ENCODE peak calls at places on chromosomes 7 and 10, in six cellular contexts. K, S, T, G, M and U are unnamed samples.

GRCh38 chr10:95756796-95757657 is 1.1 kb downstream of the ENTPD1 start:
- DNase-seq in K (no peak), S (no peak), T (no peak), G (no peak), M (no peak), U (no peak)

GRCh38 chr7:21945374-21946227 is at the start of gene CDCA7L:
- DNase-seq in K (peak), S (peak), T (no peak), G (no peak), M (peak), U (peak)

GRCh38 chr7:28347964-28348363 is 64.4 kb upstream of the CREB5 start:
- DNase-seq in K (no peak), S (no peak), T (no peak), G (no peak), M (no peak), U (no peak)

GRCh38 chr7:156896388-156897022 is 3.5 kb upstream of the LMBR1 start:
- DNase-seq in K (no peak), S (no peak), T (no peak), G (no peak), M (no peak), U (no peak)

GRCh38 chr10:63767512-63767911 is 246.3 kb downstream of the REEP3 start:
- DNase-seq in K (no peak), S (no peak), T (no peak), G (peak), M (no peak), U (no peak)

GRCh38 chr10:73577788-73578187 is 13.4 kb downstream of the USP54 start:
- DNase-seq in K (peak), S (no peak), T (peak), G (no peak), M (peak), U (peak)

GRCh38 chr7:51187941-51188340 is 128.7 kb downstream of the COBL start:
- DNase-seq in K (no peak), S (no peak), T (no peak), G (no peak), M (no peak), U (no peak)

GRCh38 chr7:50497968-50498367 is 47.8 kb upstream of the FIGNL1 start:
- DNase-seq in K (no peak), S (no peak), T (peak), G (no peak), M (no peak), U (peak)

GRCh38 chr7:132750530-132751281 is 174.4 kb upstream of the PLXNA4 start:
- DNase-seq in K (no peak), S (no peak), T (no peak), G (no peak), M (no peak), U (no peak)

GRCh38 chr10:61192042-61192441 is 248.1 kb upstream of the RHOBTB1 start:
- DNase-seq in K (no peak), S (no peak), T (no peak), G (no peak), M (no peak), U (no peak)

GRCh38 chr10:36437367-36437766 is 688.0 kb upstream of the ANKRD30A start:
- DNase-seq in K (no peak), S (no peak), T (no peak), G (no peak), M (no peak), U (no peak)

GRCh38 chr10:86304436-86304835 is 62.2 kb downstream of the GRID1 start:
- DNase-seq in K (no peak), S (no peak), T (no peak), G (no peak), M (peak), U (peak)

GRCh38 chr7:132491546-132491945 is 84.7 kb downstream of the PLXNA4 start:
- DNase-seq in K (no peak), S (no peak), T (no peak), G (no peak), M (no peak), U (no peak)

GRCh38 chr10:72948762-72949161 is 5.8 kb downstream of the PLA2G12B start:
- DNase-seq in K (no peak), S (no peak), T (no peak), G (no peak), M (no peak), U (no peak)

GRCh38 chr7:55477781-55478374 is 94.4 kb downstream of the VOPP1 start:
- DNase-seq in K (no peak), S (no peak), T (peak), G (no peak), M (no peak), U (no peak)

GRCh38 chr7:154484943-154485342 is 432.7 kb downstream of the DPP6 start:
- DNase-seq in K (no peak), S (no peak), T (no peak), G (no peak), M (no peak), U (no peak)

DNA sequence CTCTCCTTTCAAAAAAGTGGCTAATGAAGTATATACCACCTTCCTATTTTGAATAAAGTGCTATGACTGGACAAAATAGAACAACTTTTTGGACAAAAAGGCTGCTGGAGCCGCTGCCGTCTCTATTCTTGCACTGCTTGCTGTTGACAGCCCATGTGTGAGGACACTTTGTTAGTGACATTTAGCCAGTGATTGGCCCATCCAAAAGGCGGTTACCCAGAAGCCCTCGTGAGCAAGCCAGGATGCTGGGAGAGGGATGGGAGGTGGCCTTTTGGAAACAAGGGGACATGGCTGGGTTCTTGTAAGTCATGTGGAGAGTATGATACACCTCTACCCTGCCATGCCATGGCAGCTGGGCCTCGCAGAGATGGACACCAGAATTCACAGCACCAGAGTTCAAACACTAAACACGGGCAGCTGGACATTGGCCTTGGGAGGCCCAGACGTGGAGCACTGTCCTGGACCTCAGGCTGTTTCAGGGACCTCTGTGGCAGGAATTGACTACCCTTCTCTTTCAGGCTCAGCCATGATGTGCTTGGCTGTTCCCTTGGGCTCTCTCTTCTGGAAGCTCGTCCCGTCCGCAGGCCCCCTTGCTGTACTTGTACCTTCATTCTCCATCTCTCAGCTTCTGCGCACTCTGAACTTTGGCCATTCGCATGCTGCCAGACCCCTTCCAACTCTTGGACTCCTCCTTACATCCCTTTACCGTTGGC is 118.3 kb downstream of the TCF7L2 start:
- DNase-seq in K (no peak), S (no peak), T (no peak), G (no peak), M (no peak), U (peak)
- H3K4me3 ChIP-seq in K (no peak), S (no peak), T (no peak), G (no peak), M (no peak), U (no peak)

GRCh38 chr10:24844742-24845141 is 107.7 kb downstream of the PRTFDC1 start:
- DNase-seq in K (no peak), S (no peak), T (no peak), G (no peak), M (no peak), U (no peak)

GRCh38 chr10:24848169-24848688 is 104.2 kb downstream of the PRTFDC1 start:
- DNase-seq in K (no peak), S (no peak), T (no peak), G (no peak), M (no peak), U (no peak)

GRCh38 chr10:24849051-24849450 is 103.4 kb downstream of the PRTFDC1 start:
- DNase-seq in K (no peak), S (no peak), T (no peak), G (no peak), M (no peak), U (no peak)

GRCh38 chr10:24849537-24850299 is 102.7 kb downstream of the PRTFDC1 start:
- DNase-seq in K (no peak), S (peak), T (no peak), G (no peak), M (no peak), U (no peak)

DNA sequence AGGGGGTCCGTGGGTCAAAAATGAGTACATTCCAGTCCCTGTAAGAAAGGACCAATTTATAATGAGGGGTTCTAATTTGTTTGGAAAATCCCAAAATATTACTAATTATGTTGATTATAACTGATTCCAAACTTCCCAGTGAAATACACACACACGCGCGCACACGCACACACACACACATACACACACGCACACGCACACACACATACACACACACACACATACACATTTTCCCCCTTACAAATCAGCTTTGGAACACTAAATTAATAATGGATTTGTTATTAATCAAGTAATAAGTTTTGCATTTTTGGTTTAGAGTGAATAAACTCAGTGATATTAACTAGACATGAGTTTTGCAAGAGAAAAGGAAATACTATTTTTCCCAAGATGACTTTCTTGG is 104.9 kb downstream of the PRTFDC1 start:
- DNase-seq in K (no peak), S (no peak), T (no peak), G (no peak), M (no peak), U (no peak)
- TF ChIP-seq POLR2A in K (no peak), S (no peak), T (no peak), G (no peak), M (no peak), U (no peak)

GRCh38 chr7:140403878-140404564 is at the start of gene RAB19:
- DNase-seq in K (peak), S (peak), T (no peak), G (no peak), M (peak), U (no peak)
- TF ChIP-seq POLR2AphosphoS5 in K (peak), S (peak), T (no peak), G (no peak), M (no peak), U (no peak)

GRCh38 chr10:79929409-79929904 is 19.4 kb downstream of the SFTPD start:
- DNase-seq in K (peak), S (peak), T (no peak), G (peak), M (peak), U (peak)
- H3K4me3 ChIP-seq in K (no peak), S (no peak), T (no peak), G (no peak), M (no peak), U (no peak)

DNA sequence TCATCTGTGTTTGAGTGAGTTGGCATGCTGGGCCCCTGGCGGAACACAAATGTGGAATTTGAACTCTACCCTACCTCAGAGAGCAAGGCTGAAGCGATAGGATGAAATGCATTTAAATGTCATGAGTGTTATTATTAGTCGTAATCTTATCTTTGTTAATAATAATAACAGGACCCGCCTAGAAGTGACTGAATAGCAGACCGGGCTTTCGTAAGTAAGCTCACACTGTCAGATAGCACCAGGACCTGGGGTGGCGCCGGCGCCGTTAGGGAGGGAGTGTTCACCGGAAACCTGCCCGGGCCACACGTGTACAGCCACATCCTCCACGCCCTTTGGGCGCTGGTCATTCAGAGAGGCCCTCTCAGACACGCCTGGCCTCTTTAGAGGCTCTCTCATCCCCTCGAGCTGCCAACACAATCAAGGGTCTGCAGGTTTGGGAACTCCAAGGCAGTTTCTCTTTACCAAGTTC is 63.6 kb downstream of the GRK5 start:
- DNase-seq in K (no peak), S (peak), T (no peak), G (peak), M (peak), U (no peak)
- TF ChIP-seq POLR2A in K (no peak), S (peak), T (no peak), G (peak), M (no peak), U (no peak)

DNA sequence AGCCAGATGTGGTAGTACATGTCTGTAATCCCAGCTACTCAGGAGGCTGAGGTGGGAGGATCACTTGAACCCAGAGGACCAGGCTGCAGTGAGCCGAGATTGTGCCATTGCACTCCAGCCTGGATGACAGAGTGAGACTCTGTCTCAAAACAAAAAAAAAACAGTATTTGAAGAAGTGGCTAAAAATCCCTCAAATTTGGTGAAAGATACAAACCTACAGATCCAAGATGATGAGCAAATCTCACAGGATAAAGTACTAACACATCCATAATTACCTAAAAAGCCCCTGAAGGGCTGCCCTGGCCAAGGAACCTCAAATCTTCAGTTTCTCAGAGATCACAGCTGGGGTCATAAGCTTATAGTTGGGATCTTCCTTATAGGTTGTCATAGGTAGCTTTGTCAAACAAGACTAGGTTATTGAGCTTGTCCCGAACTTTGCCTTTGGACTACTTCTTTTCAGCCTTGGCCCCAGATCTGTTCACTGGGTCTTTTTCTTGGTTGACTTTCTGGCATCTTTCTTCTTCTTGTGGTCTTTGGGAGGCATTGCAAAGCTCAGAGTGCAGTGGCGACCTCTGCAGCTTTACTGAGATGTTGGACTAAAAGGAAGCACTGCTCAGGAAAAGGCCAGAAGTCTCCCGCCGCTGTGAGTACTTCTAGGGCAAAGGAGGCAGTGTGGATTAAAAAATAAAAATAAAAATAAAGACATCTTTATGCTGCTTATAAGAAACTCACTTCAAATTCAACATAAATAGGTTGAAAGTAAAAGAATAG is 28.6 kb upstream of the SAR1A start:
- DNase-seq in K (no peak), S (no peak), T (no peak), G (no peak), M (no peak), U (no peak)
- TF ChIP-seq POLR2AphosphoS5 in K (no peak), S (no peak), T (no peak), G (no peak), M (no peak), U (no peak)

DNA sequence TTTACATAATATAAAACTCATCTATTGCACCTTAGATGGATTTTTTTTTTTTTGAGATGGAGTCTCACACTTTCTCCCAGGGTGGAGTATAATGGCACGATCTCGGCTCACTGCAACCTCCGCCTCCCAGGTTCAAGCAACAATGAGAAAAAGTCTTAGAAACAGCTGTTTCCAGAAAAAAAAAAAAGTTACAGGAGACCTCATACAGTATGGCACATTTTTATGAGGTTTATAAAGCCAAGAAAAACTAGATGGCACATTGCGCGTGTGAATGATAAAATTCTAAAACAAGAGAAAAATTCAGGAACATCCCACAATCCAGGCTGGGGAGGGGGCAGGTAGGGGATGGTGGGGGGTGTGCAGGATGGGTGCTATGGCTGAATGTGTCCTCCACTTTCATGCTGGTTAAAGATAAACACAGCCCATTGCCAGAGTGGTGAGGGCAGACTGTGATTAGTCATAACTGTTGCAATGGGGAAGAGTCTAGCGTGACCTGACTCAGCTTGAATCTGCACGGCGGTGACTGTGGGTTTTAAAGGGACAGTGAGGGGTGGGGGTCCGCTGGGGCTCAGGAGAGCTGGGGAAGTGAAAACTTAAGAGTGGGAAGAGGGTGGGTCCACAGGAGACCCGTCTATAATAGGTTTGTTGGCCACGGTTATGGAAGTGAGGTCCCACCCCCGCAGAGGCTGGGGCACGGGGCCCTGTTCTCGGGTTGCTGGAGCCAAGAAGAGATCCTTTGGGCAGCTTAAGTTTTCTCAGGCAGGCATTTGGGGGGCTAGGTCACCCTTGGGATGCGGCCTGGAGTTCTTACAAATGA is 11.9 kb upstream of the LRRC27 start:
- DNase-seq in K (no peak), S (no peak), T (no peak), G (peak), M (peak), U (no peak)
- H3K4me3 ChIP-seq in K (no peak), S (no peak), T (no peak), G (no peak), M (no peak), U (no peak)

GRCh38 chr7:151780626-151781025 is 96.3 kb downstream of the PRKAG2 start:
- DNase-seq in K (peak), S (no peak), T (no peak), G (no peak), M (no peak), U (no peak)

GRCh38 chr7:151777913-151778670 is 98.8 kb downstream of the PRKAG2 start:
- DNase-seq in K (no peak), S (no peak), T (no peak), G (no peak), M (no peak), U (peak)

GRCh38 chr7:151777511-151777880 is 99.4 kb downstream of the PRKAG2 start:
- DNase-seq in K (no peak), S (no peak), T (no peak), G (no peak), M (no peak), U (peak)

GRCh38 chr7:151781161-151781845 is 95.6 kb downstream of the PRKAG2 start:
- DNase-seq in K (no peak), S (no peak), T (no peak), G (no peak), M (no peak), U (no peak)

DNA sequence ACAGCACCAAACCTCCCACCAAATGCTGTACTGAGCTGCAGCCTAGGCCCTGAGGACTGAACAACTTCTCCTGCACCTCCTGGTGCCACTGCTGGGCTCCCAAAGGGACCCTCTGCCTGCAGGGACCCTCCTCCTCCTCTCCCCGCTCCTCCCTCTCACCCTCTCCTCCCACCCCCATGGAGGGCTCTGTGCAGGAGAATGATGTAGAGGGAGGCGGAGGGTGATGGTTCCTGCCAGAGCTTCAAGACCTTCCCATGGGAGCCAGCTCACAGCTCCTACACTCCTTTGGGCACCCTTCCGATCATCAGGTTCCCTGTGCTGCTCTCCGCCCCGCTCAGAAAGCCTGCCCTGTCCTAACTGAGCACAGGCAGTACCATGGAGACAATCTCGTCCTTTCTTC is 97.7 kb downstream of the PRKAG2 start:
- DNase-seq in K (no peak), S (no peak), T (no peak), G (no peak), M (no peak), U (no peak)
- TF ChIP-seq POLR2A in K (no peak), S (no peak), T (no peak), G (no peak), M (no peak), U (no peak)

DNA sequence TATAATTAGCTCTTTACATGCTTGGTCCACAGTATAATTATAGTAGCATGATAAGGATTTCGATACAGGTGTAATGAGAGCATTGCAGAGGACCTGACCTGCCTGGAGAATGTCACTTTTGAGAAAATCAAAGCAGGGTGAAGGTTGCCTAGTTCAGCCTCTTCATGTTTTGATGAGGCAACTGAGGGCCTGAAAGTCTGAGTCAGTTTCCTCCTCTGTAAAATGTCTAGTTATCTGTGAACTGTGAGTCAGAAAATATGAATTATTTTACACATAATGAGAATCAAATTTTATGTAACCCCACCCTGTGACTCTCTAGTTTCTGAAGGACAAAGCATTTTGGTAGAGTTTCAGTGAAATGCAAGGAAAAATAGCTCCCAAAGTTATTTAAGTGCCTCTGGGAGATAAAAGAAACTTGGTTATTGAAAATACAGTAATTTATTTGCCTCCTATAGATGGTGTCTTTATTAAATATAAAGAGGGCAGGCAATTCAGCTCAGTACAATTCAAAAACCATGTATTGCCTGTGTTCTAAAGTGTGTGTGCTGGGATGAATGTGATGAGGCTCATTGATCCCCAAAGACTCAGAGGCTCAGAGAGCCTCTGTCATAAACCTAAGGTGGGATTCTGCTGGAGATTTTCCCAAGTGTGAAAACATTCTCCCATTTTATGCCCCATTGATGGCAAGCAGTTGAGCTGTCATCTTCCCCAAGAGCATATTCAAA is 37.3 kb upstream of the SAMD9L start:
- DNase-seq in K (no peak), S (no peak), T (no peak), G (no peak), M (no peak), U (no peak)
- TF ChIP-seq POLR2AphosphoS5 in K (no peak), S (no peak), T (no peak), G (no peak), M (no peak), U (no peak)